ENCODE peak calls at places on chromosomes 13 and 19, in seven cellular contexts. Z is breast epithelium, D is transverse colon, Y is esophagus squamous epithelium, H is upper lobe of left lung, F is heart left ventricle, J is right lobe of liver. I is an unnamed sample.

GRCh38 chr19:5225486-5226345 is 114.9 kb downstream of the PTPRS start:
- DNase-seq in Z (no peak), D (no peak), Y (no peak), H (no peak), F (no peak), J (no peak), I (no peak)

GRCh38 chr13:73421310-73421912 is 362.6 kb downstream of the KLF5 start:
- DNase-seq in Z (no peak), D (peak; percentile 68), Y (no peak), H (no peak), F (no peak), J (no peak), I (no peak)

GRCh38 chr13:20826810-20827560 is 53.2 kb upstream of the EEF1AKMT1 start:
- DNase-seq in Z (no peak), D (no peak), Y (no peak), H (no peak), F (no peak), J (no peak), I (no peak)

GRCh38 chr19:29509456-29509855 is 16.3 kb upstream of the VSTM2B start:
- DNase-seq in Z (no peak), D (no peak), Y (no peak), H (no peak), F (no peak), J (peak; percentile 29), I (no peak)

GRCh38 chr13:110056640-110057039 is 250.3 kb downstream of the COL4A1 start:
- DNase-seq in Z (no peak), D (no peak), Y (no peak), H (no peak), F (no peak), J (no peak), I (no peak)

GRCh38 chr19:17641846-17642245 is 46.3 kb downstream of the UNC13A start:
- DNase-seq in Z (no peak), D (no peak), Y (no peak), H (no peak), F (no peak), J (no peak), I (no peak)

GRCh38 chr13:44232729-44233128 is 140.9 kb upstream of the SERP2 start:
- DNase-seq in Z (no peak), D (no peak), Y (no peak), H (no peak), F (no peak), J (no peak), I (no peak)

GRCh38 chr13:75425216-75426009 is 56.6 kb downstream of the TBC1D4 start:
- DNase-seq in Z (no peak), D (no peak), Y (no peak), H (no peak), F (no peak), J (no peak), I (no peak)

GRCh38 chr19:22882797-22883196 is 50.7 kb downstream of the ZNF723 start:
- DNase-seq in Z (no peak), D (no peak), Y (no peak), H (no peak), F (no peak), J (no peak), I (no peak)

GRCh38 chr19:7872306-7873204 is 1.6 kb downstream of the PRR36 start:
- DNase-seq in Z (no peak), D (no peak), Y (no peak), H (peak; percentile 83), F (no peak), J (peak; percentile 48), I (no peak)

GRCh38 chr13:99766641-99767045 is 204.9 kb downstream of the ZIC5 start:
- DNase-seq in Z (no peak), D (no peak), Y (no peak), H (no peak), F (no peak), J (no peak), I (no peak)

GRCh38 chr13:20728579-20729300 is 25.2 kb downstream of the IL17D start:
- DNase-seq in Z (no peak), D (no peak), Y (no peak), H (no peak), F (no peak), J (no peak), I (no peak)

GRCh38 chr19:55669418-55670279 is 5.4 kb upstream of the EPN1 start:
- DNase-seq in Z (no peak), D (no peak), Y (no peak), H (no peak), F (no peak), J (no peak), I (no peak)

GRCh38 chr13:44317752-44318550 is 55.7 kb upstream of the SERP2 start:
- DNase-seq in Z (no peak), D (no peak), Y (no peak), H (no peak), F (no peak), J (no peak), I (no peak)

GRCh38 chr19:10289836-10290438 is at the start of gene ICAM5:
- DNase-seq in Z (no peak), D (peak; percentile 13), Y (no peak), H (peak; percentile 93), F (no peak), J (no peak), I (no peak)

GRCh38 chr19:32866564-32867265 is 2.9 kb downstream of the SLC7A9 start:
- DNase-seq in Z (no peak), D (no peak), Y (no peak), H (peak; percentile 35), F (no peak), J (no peak), I (no peak)

GRCh38 chr13:42333613-42334328 is 61.8 kb downstream of the AKAP11 start:
- DNase-seq in Z (no peak), D (no peak), Y (no peak), H (peak; percentile 1), F (no peak), J (no peak), I (no peak)

DNA sequence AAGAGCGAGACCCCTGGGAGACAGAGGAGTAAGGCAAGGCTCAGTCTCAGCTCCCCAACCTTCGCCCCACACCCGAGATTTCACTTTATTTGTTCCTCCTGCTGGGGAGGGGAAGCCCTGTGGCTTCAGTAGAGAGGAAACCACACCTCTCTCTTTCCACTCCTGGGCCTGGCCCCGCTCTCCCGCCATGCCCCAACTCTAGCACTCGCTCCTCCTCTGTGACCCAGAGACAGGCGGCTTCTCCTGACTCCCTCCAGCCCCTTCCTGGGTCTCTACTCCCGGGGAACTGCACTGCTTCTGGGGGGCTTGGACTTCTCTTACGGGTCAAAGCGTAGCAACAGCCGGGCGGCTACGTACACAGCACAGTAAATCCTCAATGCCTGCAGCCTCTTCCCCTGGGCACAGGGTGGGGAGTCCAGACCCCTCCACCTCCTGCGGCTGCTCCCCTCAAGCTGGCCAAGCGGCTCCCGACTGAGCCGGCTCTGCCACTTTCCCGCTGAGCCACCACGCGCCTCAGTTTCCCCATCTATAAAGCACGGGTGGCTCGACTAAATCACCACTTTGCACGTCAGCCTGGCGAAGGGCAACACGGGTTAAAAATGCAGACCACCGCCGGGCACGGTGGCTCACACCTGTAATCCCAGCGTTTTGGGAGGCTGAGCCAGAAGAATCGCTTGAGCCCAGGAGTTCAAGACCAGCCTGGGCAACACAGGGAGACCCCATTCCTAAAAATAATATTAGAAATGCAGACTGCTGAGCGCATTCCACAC is 1.4 kb downstream of the RNF126 start:
- DNase-seq in Z (no peak), D (peak; percentile 71), Y (no peak), H (no peak), F (peak; percentile 49), J (no peak), I (no peak)
- TF ChIP-seq POLR2A in Z (no peak), D (peak; percentile 29), Y (no peak), H (no peak), F (no peak), J (no peak), I (no peak)

GRCh38 chr13:56902276-56902675 is 238.4 kb upstream of the PRR20A start:
- DNase-seq in Z (no peak), D (no peak), Y (no peak), H (peak; percentile 13), F (no peak), J (no peak), I (no peak)

GRCh38 chr13:56909896-56910600 is 230.7 kb upstream of the PRR20A start:
- DNase-seq in Z (no peak), D (no peak), Y (no peak), H (peak; percentile 50), F (no peak), J (no peak), I (no peak)

GRCh38 chr13:56906909-56907308 is 233.8 kb upstream of the PRR20A start:
- DNase-seq in Z (no peak), D (no peak), Y (no peak), H (no peak), F (no peak), J (no peak), I (no peak)

GRCh38 chr13:56903710-56904109 is 237.0 kb upstream of the PRR20A start:
- DNase-seq in Z (no peak), D (no peak), Y (no peak), H (no peak), F (no peak), J (no peak), I (no peak)

DNA sequence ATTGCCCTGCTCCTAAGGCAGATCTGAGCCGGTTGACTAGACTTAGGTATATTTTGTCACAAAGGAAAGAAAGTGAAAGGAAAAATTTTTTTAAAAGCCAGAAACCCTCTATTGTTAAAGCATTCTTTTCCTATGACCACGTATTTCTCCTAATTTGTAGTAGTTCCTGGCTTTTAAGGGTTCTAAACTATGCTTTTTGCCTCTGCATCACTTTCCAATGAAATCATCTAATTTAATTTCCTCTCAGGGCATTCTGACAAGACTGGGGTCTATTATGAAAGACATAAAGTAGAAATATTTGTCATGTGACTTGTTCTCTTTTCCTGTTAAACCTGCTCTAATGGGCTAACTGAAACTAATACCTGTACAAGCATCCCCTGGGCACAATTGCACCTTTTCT is 233.0 kb upstream of the PRR20A start:
- DNase-seq in Z (no peak), D (no peak), Y (no peak), H (no peak), F (no peak), J (no peak), I (no peak)
- H3K27ac ChIP-seq in Z (no peak overlapping the region), D (no peak overlapping the region), Y (no peak overlapping the region), H (no peak overlapping the region), F (no peak overlapping the region), J (no peak overlapping the region), I (no peak overlapping the region)

GRCh38 chr19:41226053-41226873 is 7.2 kb downstream of the AXL start:
- DNase-seq in Z (peak; percentile 31), D (peak; percentile 77), Y (no peak), H (peak; percentile 94), F (peak; percentile 70), J (peak; percentile 66), I (peak; percentile 87)
- TF ChIP-seq POLR2A in Z (no peak), D (peak; percentile 57), Y (no peak), H (peak; percentile 35), F (peak; percentile 18), J (peak; percentile 40), I (no peak)

DNA sequence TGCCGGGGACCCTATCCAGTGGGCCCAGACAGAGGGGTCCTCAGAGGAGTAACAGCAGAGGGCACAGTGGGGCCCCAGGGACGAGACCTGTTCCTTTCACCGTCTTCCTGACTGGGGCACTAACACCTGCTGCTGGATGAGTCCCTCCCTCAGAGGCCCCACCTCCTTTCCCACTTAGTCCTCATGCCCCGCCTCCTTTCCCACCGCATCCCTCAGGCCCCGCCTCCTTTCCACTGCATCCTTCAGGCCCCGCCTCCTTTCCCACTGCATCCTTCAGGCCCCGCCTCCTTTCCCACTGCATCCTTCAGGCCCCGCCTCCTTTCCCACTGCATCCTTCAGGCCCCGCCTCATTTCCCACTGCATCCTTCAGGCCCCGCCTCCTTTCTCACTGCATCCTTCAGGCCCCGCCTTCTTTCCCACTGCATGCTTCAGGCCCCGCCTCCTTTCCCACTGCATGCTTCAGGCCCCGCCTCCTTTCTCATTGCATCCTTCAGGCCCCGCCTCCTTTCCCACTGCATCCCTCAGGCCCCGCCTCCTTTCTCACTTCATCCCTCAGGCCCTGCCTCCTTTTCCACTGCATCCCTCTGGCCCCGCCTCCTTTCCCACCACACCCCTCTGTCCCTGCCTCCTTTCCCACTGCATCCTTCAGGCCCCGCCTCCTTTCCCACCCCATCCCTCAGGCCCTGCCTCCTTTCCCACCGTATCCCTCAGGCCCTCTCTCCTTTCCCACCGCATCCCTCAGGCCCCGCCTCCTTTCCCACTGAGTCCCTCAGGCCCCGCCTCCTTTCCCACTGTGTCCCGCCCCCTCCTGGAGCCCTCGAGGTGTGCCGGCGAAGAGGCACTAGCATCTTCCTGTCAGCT is 6.7 kb downstream of the SPPL2B start:
- DNase-seq in Z (no peak), D (no peak), Y (no peak), H (peak; percentile 33), F (no peak), J (no peak), I (no peak)
- H3K27ac ChIP-seq in Z (no peak overlapping the region), D (no peak overlapping the region), Y (no peak overlapping the region), H (no peak overlapping the region), F (no peak overlapping the region), J (no peak overlapping the region), I (no peak overlapping the region)